ENCODE peak calls at places on chromosomes 3 and 15, in eight cellular contexts. G is spleen, I is IMR-90, Q is H9, P is HL-60, N is colonic mucosa, Y is ovary, L is fibroblast of lung. Z is an unnamed sample.

GRCh38 chr3:177034850-177035475 is 162.3 kb downstream of the TBL1XR1 start:
- DNase-seq in Y (no peak), N (no peak), G (no peak), L (no peak), Q (no peak), I (no peak), P (no peak), Z (no peak)

GRCh38 chr15:55835866-55836265 is 92.9 kb upstream of the PRTG start:
- DNase-seq in P (no peak), G (no peak), L (no peak), N (no peak), Y (no peak), I (no peak), Q (no peak), Z (no peak)

GRCh38 chr15:57896114-57896513 is 169.4 kb downstream of the ALDH1A2 start:
- DNase-seq in Q (no peak), P (no peak), N (no peak), G (no peak), Y (no peak), L (no peak), I (no peak), Z (no peak)

GRCh38 chr3:187227658-187228258 is 30.5 kb downstream of the RTP1 start:
- DNase-seq in N (no peak), P (no peak), Q (no peak), I (peak; percentile 86), G (no peak), Y (no peak), L (peak; percentile 50), Z (no peak)

GRCh38 chr3:30319713-30320112 is 286.7 kb upstream of the TGFBR2 start:
- DNase-seq in N (peak; percentile 48), L (peak; percentile 62), G (peak; percentile 27), I (peak; percentile 57), Q (peak; percentile 56), P (no peak), Y (no peak), Z (no peak)

GRCh38 chr15:90681480-90681879 is 35.7 kb upstream of the BLM start:
- DNase-seq in P (no peak), Y (no peak), Q (no peak), L (peak; percentile 89), G (no peak), N (no peak), I (peak; percentile 93), Z (no peak)

GRCh38 chr3:186241910-186242821 is 119.9 kb downstream of the DGKG start:
- DNase-seq in L (peak; percentile 80), P (peak; percentile 73), I (peak; percentile 82), Q (peak; percentile 91), Y (peak; percentile 45), N (peak; percentile 64), G (peak; percentile 88), Z (peak; percentile 50)

GRCh38 chr15:78225783-78226541 is 8.4 kb downstream of the ACSBG1 start:
- DNase-seq in Y (no peak), L (no peak), I (no peak), P (no peak), Q (no peak), G (no peak), N (no peak), Z (no peak)

GRCh38 chr3:129658156-129658843 is 51.8 kb upstream of the PLXND1 start:
- DNase-seq in Q (no peak), Y (no peak), G (no peak), I (no peak), N (no peak), P (no peak), L (no peak), Z (no peak)

GRCh38 chr3:194876403-194877165 is 190.9 kb downstream of the FAM43A start:
- DNase-seq in Y (no peak), P (no peak), Q (peak; percentile 17), G (no peak), N (no peak), I (no peak), L (no peak), Z (no peak)

GRCh38 chr15:24772709-24773373 is 97.3 kb downstream of the NPAP1 start:
- DNase-seq in I (peak; percentile 84), Y (peak; percentile 86), Q (peak; percentile 93), L (peak; percentile 89), N (peak; percentile 65), P (peak; percentile 47), G (peak; percentile 78), Z (peak; percentile 66)

GRCh38 chr3:87920549-87920948 is 138.3 kb downstream of the CGGBP1 start:
- DNase-seq in Y (no peak), P (no peak), I (no peak), G (no peak), Q (no peak), N (no peak), L (no peak), Z (no peak)

GRCh38 chr15:30043211-30043655 is 39.5 kb upstream of the GOLGA8J start:
- DNase-seq in P (no peak), L (peak; percentile 59), Q (no peak), Y (no peak), N (no peak), G (no peak), I (peak; percentile 29), Z (no peak)

GRCh38 chr3:184645304-184645703 is 66.6 kb downstream of the MAGEF1 start:
- DNase-seq in N (peak; percentile 69), P (no peak), G (no peak), Q (no peak), L (peak; percentile 11), I (peak; percentile 20), Y (no peak), Z (no peak)

GRCh38 chr15:100930306-100930848 is 11.2 kb downstream of the LRRK1 start:
- DNase-seq in P (no peak), G (no peak), L (no peak), Q (no peak), Y (no peak), N (no peak), I (no peak), Z (no peak)

GRCh38 chr15:100835626-100836025 is 44.0 kb upstream of the ALDH1A3 start:
- DNase-seq in I (peak; percentile 48), P (no peak), Y (no peak), N (no peak), G (no peak), Q (no peak), L (no peak), Z (no peak)

GRCh38 chr3:168051579-168052183 is 44.0 kb downstream of the GOLIM4 start:
- DNase-seq in G (no peak), N (no peak), Q (no peak), Y (no peak), I (peak; percentile 89), L (peak; percentile 86), P (no peak), Z (no peak)

GRCh38 chr15:90493647-90494046 is 36.1 kb upstream of the CRTC3 start:
- DNase-seq in N (no peak), Q (no peak), G (no peak), Y (no peak), L (no peak), I (no peak), P (no peak), Z (no peak)

DNA sequence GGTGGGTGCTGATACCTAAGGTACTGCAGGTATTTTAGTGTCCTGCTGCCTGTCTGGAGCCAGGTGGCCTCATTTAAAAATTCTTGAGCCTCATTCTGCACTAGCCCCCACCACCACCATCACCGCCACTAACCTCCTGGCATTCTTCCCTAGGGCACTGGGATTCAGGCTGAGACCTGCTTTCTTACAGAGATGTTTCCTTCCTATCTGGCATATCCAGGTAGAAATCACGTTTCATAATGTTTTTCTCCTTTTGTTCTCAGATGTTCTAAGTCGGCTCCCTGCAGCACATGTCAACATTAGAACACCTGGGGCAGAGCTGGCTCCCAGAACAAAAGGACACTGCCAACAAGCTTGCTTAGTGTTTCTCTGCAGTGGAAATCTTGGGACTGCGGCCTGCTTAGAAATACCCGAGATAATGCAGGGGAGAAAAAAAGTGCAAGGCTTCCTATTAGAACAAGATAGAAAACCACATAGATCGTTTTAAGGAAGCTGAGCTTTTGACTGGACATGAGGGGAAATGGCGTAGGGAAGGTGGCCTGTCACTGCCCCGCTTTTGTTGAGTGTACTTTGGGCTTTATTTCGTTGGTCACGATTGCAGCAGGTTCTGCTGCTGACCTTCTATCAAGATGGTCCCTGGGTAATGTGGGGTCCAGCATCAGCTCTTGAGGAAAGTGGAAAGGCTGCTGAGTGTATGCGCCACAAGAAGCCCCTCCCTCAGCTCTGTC is 59.6 kb upstream of the PPARG start:
- DNase-seq in L (no peak), N (no peak), P (no peak), Y (no peak), G (no peak), Q (no peak), I (no peak), Z (no peak)
- H3K27ac ChIP-seq in L (no peak overlapping the region), N (no peak overlapping the region), P (peak overlapping the region; percentile 22), Y (no peak overlapping the region), G (no peak overlapping the region), Q (no peak overlapping the region), I (no peak overlapping the region), Z (no peak overlapping the region)

DNA sequence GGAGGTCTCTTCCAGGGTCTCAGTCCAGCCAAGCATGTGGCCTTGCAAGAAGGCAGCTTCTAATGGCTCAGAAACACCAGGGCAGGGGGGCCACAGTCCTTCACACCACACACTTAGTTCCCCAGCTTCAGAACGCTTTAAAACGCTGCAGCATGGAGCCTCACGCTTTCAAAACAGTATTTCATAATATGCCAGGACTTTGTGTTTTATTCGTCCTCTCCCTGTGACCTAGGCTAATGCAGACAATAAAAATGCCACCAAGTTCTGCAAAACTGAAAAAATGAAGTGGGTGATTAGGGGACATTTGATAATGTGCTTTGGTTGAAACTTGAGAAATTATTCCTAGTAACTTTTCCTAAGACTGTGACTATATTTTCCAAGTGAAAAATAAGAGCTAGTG is 48.3 kb upstream of the LIMD1 start:
- DNase-seq in L (no peak), Q (no peak), P (no peak), N (no peak), I (no peak), G (no peak), Y (no peak), Z (no peak)
- H3K27ac ChIP-seq in L (no peak overlapping the region), Q (no peak overlapping the region), P (peak overlapping the region; percentile 38), N (no peak overlapping the region), I (no peak overlapping the region), G (peak overlapping the region; percentile 14), Y (no peak overlapping the region), Z (peak overlapping the region; percentile 97)

GRCh38 chr3:131386429-131386926 is 4.9 kb downstream of the NUDT16 start:
- DNase-seq in Y (no peak), L (no peak), G (peak; percentile 88), I (no peak), Q (no peak), N (peak; percentile 86), P (peak; percentile 87), Z (no peak)
- H3K27ac ChIP-seq in Y (no peak overlapping the region), L (no peak overlapping the region), G (peak overlapping the region; percentile 81), I (no peak overlapping the region), Q (no peak overlapping the region), N (peak overlapping the region; percentile 68), P (peak overlapping the region; percentile 70), Z (peak overlapping the region; percentile 56)

DNA sequence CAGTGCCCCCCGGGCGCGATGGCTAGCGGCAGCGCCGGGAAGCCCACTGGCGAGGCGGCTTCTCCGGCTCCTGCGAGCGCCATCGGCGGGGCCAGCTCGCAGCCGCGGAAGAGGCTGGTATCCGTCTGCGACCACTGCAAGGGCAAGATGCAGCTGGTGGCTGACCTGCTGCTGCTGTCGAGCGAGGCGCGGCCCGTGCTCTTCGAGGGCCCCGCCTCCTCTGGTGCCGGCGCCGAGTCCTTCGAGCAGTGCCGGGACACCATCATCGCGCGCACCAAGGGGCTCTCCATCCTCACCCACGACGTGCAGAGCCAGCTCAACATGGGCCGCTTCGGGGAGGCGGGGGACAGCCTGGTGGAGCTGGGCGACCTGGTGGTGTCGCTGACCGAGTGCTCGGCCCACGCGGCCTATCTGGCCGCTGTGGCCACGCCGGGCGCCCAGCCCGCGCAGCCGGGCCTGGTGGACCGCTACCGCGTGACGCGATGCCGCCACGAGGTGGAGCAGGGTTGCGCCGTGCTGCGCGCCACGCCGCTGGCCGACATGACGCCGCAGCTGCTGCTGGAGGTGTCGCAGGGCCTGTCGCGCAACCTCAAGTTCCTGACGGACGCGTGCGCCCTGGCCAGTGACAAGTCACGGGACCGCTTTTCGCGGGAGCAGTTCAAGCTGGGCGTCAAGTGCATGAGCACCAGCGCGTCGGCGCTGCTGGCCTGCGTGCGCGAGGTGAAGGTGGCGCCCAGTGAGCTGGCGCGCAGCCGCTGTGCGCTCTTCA is 1.7 kb downstream of the TLNRD1 start:
- DNase-seq in L (no peak), P (no peak), I (no peak), Y (peak; percentile 50), G (peak; percentile 88), Q (peak; percentile 63), N (no peak), Z (no peak)
- H3K27ac ChIP-seq in L (peak overlapping the region; percentile 95), P (no peak overlapping the region), I (peak overlapping the region; percentile 77), Y (peak overlapping the region; percentile 93), G (peak overlapping the region; percentile 98), Q (no peak overlapping the region), N (peak overlapping the region; percentile 99), Z (peak overlapping the region; percentile 93)